ENCODE peak calls at places on chromosomes 7 and 10, in seven cellular contexts. One of them, this sample, is unnamed.

GRCh38 chr10:132411561-132412253 is 14.7 kb downstream of the PWWP2B start:
- DNase-seq in Caco-2: no peak
- DNase-seq in activated CD8-positive, alpha-beta memory T cell treated with anti-CD3 and anti-CD28 coated beads for 48 hours: no peak
- DNase-seq in brain microvascular endothelial cell: no peak
- DNase-seq in GOT3: no peak
- DNase-seq in NCI-H1092 treated with DMSO at 0.1 percent for 48 hours: no peak
- DNase-seq in GM03348: peak
- DNase-seq in this sample: no peak

GRCh38 chr7:24979470-24979862 is 512 bp downstream of the OSBPL3 start:
- DNase-seq in Caco-2: peak
- DNase-seq in activated CD8-positive, alpha-beta memory T cell treated with anti-CD3 and anti-CD28 coated beads for 48 hours: peak
- DNase-seq in brain microvascular endothelial cell: peak
- DNase-seq in GOT3: no peak
- DNase-seq in NCI-H1092 treated with DMSO at 0.1 percent for 48 hours: peak
- DNase-seq in GM03348: peak
- DNase-seq in this sample: peak

GRCh38 chr10:132535065-132535651 is 2.4 kb upstream of the INPP5A start:
- DNase-seq in Caco-2: peak
- DNase-seq in activated CD8-positive, alpha-beta memory T cell treated with anti-CD3 and anti-CD28 coated beads for 48 hours: no peak
- DNase-seq in brain microvascular endothelial cell: no peak
- DNase-seq in GOT3: no peak
- DNase-seq in NCI-H1092 treated with DMSO at 0.1 percent for 48 hours: no peak
- DNase-seq in GM03348: no peak
- DNase-seq in this sample: no peak

GRCh38 chr10:117860823-117861222 is 185.9 kb downstream of the RAB11FIP2 start:
- DNase-seq in Caco-2: no peak
- DNase-seq in activated CD8-positive, alpha-beta memory T cell treated with anti-CD3 and anti-CD28 coated beads for 48 hours: no peak
- DNase-seq in brain microvascular endothelial cell: peak
- DNase-seq in GOT3: no peak
- DNase-seq in NCI-H1092 treated with DMSO at 0.1 percent for 48 hours: no peak
- DNase-seq in GM03348: peak
- DNase-seq in this sample: peak

GRCh38 chr7:17099083-17099973 is 199.1 kb upstream of the AHR start:
- DNase-seq in Caco-2: peak
- DNase-seq in activated CD8-positive, alpha-beta memory T cell treated with anti-CD3 and anti-CD28 coated beads for 48 hours: no peak
- DNase-seq in brain microvascular endothelial cell: no peak
- DNase-seq in GOT3: peak
- DNase-seq in NCI-H1092 treated with DMSO at 0.1 percent for 48 hours: no peak
- DNase-seq in GM03348: no peak
- DNase-seq in this sample: no peak

GRCh38 chr7:27602766-27603165 is 59.9 kb downstream of the HIBADH start:
- DNase-seq in Caco-2: no peak
- DNase-seq in activated CD8-positive, alpha-beta memory T cell treated with anti-CD3 and anti-CD28 coated beads for 48 hours: no peak
- DNase-seq in brain microvascular endothelial cell: no peak
- DNase-seq in GOT3: no peak
- DNase-seq in NCI-H1092 treated with DMSO at 0.1 percent for 48 hours: no peak
- DNase-seq in GM03348: no peak
- DNase-seq in this sample: no peak

GRCh38 chr7:139730746-139731612 is 46.8 kb downstream of the HIPK2 start:
- DNase-seq in Caco-2: no peak
- DNase-seq in activated CD8-positive, alpha-beta memory T cell treated with anti-CD3 and anti-CD28 coated beads for 48 hours: no peak
- DNase-seq in brain microvascular endothelial cell: peak
- DNase-seq in GOT3: no peak
- DNase-seq in NCI-H1092 treated with DMSO at 0.1 percent for 48 hours: no peak
- DNase-seq in GM03348: peak
- DNase-seq in this sample: no peak

GRCh38 chr7:149414171-149414570 is 46.7 kb downstream of the ZNF777 start:
- DNase-seq in Caco-2: no peak
- DNase-seq in activated CD8-positive, alpha-beta memory T cell treated with anti-CD3 and anti-CD28 coated beads for 48 hours: no peak
- DNase-seq in brain microvascular endothelial cell: no peak
- DNase-seq in GOT3: no peak
- DNase-seq in NCI-H1092 treated with DMSO at 0.1 percent for 48 hours: no peak
- DNase-seq in GM03348: no peak
- DNase-seq in this sample: no peak

GRCh38 chr7:90629306-90629918 is 33.3 kb downstream of the CDK14 start:
- DNase-seq in Caco-2: no peak
- DNase-seq in activated CD8-positive, alpha-beta memory T cell treated with anti-CD3 and anti-CD28 coated beads for 48 hours: no peak
- DNase-seq in brain microvascular endothelial cell: peak
- DNase-seq in GOT3: no peak
- DNase-seq in NCI-H1092 treated with DMSO at 0.1 percent for 48 hours: peak
- DNase-seq in GM03348: peak
- DNase-seq in this sample: no peak

GRCh38 chr7:143002106-143002505 is 24.8 kb downstream of the OR9A2 start:
- DNase-seq in Caco-2: no peak
- DNase-seq in activated CD8-positive, alpha-beta memory T cell treated with anti-CD3 and anti-CD28 coated beads for 48 hours: no peak
- DNase-seq in brain microvascular endothelial cell: no peak
- DNase-seq in GOT3: no peak
- DNase-seq in NCI-H1092 treated with DMSO at 0.1 percent for 48 hours: no peak
- DNase-seq in GM03348: no peak
- DNase-seq in this sample: no peak

GRCh38 chr10:110959379-110960332 is 40.3 kb downstream of the SHOC2 start:
- DNase-seq in Caco-2: no peak
- DNase-seq in activated CD8-positive, alpha-beta memory T cell treated with anti-CD3 and anti-CD28 coated beads for 48 hours: no peak
- DNase-seq in brain microvascular endothelial cell: no peak
- DNase-seq in GOT3: no peak
- DNase-seq in NCI-H1092 treated with DMSO at 0.1 percent for 48 hours: no peak
- DNase-seq in GM03348: peak
- DNase-seq in this sample: no peak

GRCh38 chr10:52771534-52772455 is 789 bp downstream of the MBL2 start:
- DNase-seq in Caco-2: no peak
- DNase-seq in activated CD8-positive, alpha-beta memory T cell treated with anti-CD3 and anti-CD28 coated beads for 48 hours: no peak
- DNase-seq in brain microvascular endothelial cell: no peak
- DNase-seq in GOT3: no peak
- DNase-seq in NCI-H1092 treated with DMSO at 0.1 percent for 48 hours: no peak
- DNase-seq in GM03348: peak
- DNase-seq in this sample: no peak

GRCh38 chr10:77603529-77603927 is 34.1 kb downstream of the KCNMA1 start:
- DNase-seq in Caco-2: no peak
- DNase-seq in activated CD8-positive, alpha-beta memory T cell treated with anti-CD3 and anti-CD28 coated beads for 48 hours: no peak
- DNase-seq in brain microvascular endothelial cell: no peak
- DNase-seq in GOT3: no peak
- DNase-seq in NCI-H1092 treated with DMSO at 0.1 percent for 48 hours: no peak
- DNase-seq in GM03348: no peak
- DNase-seq in this sample: no peak

GRCh38 chr7:122303522-122303970 is 1.0 kb downstream of the FEZF1 start:
- DNase-seq in Caco-2: no peak
- DNase-seq in activated CD8-positive, alpha-beta memory T cell treated with anti-CD3 and anti-CD28 coated beads for 48 hours: no peak
- DNase-seq in brain microvascular endothelial cell: no peak
- DNase-seq in GOT3: no peak
- DNase-seq in NCI-H1092 treated with DMSO at 0.1 percent for 48 hours: no peak
- DNase-seq in GM03348: no peak
- DNase-seq in this sample: no peak

GRCh38 chr7:107528461-107528860 is 35.3 kb downstream of the COG5 start:
- DNase-seq in Caco-2: no peak
- DNase-seq in activated CD8-positive, alpha-beta memory T cell treated with anti-CD3 and anti-CD28 coated beads for 48 hours: no peak
- DNase-seq in brain microvascular endothelial cell: peak
- DNase-seq in GOT3: no peak
- DNase-seq in NCI-H1092 treated with DMSO at 0.1 percent for 48 hours: no peak
- DNase-seq in GM03348: peak
- DNase-seq in this sample: no peak

GRCh38 chr7:105493928-105494325 is 28.1 kb downstream of the PUS7 start:
- DNase-seq in Caco-2: no peak
- DNase-seq in activated CD8-positive, alpha-beta memory T cell treated with anti-CD3 and anti-CD28 coated beads for 48 hours: no peak
- DNase-seq in brain microvascular endothelial cell: peak
- DNase-seq in GOT3: no peak
- DNase-seq in NCI-H1092 treated with DMSO at 0.1 percent for 48 hours: no peak
- DNase-seq in GM03348: peak
- DNase-seq in this sample: no peak